ENCODE peak calls at places on chromosomes 6 and 20, in seven cellular contexts. Y is stomach, S is Panc1, R is retinal pigment epithelial cell, F is pancreas, O is upper lobe of right lung, U is osteoblast. E is an unnamed sample.
A peak's percentile ranks its signal among the peaks of the same experiment; 100 is the strongest.

GRCh38 chr20:62953167-62953838 is 794 bp downstream of the SLC17A9 start:
- DNase-seq in Y (no peak), S (no peak), R (no peak), F (no peak), O (no peak), U (peak; percentile 90), E (no peak)

GRCh38 chr6:108804976-108805375 is 43.2 kb upstream of the ARMC2 start:
- DNase-seq in Y (no peak), S (no peak), R (no peak), F (no peak), O (no peak), U (no peak), E (no peak)

GRCh38 chr6:69802995-69803394 is 6.2 kb upstream of the LMBRD1 start:
- DNase-seq in Y (no peak), S (no peak), R (no peak), F (no peak), O (no peak), U (no peak), E (no peak)

GRCh38 chr20:49659096-49659495 is 54.6 kb downstream of the B4GALT5 start:
- DNase-seq in Y (no peak), S (no peak), R (peak; percentile 35), F (no peak), O (no peak), U (no peak), E (no peak)

GRCh38 chr6:157649311-157650260 is 173.5 kb upstream of the SNX9 start:
- DNase-seq in Y (no peak), S (no peak), R (no peak), F (peak; percentile 81), O (peak; percentile 62), U (no peak), E (no peak)

GRCh38 chr6:90431521-90432407 is 135.1 kb upstream of the BACH2 start:
- DNase-seq in Y (no peak), S (no peak), R (no peak), F (no peak), O (no peak), U (no peak), E (no peak)

GRCh38 chr6:75143186-75143585 is 62.7 kb downstream of the COL12A1 start:
- DNase-seq in Y (no peak), S (no peak), R (no peak), F (no peak), O (no peak), U (peak; percentile 21), E (no peak)

GRCh38 chr6:134623391-134623790 is 305.5 kb upstream of the SGK1 start:
- DNase-seq in Y (no peak), S (no peak), R (no peak), F (no peak), O (no peak), U (no peak), E (no peak)

GRCh38 chr20:2135018-2135417 is 33.4 kb downstream of the STK35 start:
- DNase-seq in Y (no peak), S (no peak), R (no peak), F (no peak), O (no peak), U (no peak), E (no peak)

GRCh38 chr20:57435498-57436222 is 44.5 kb downstream of the RBM38 start:
- DNase-seq in Y (peak; percentile 82), S (no peak), R (no peak), F (peak; percentile 93), O (peak; percentile 85), U (peak; percentile 85), E (peak; percentile 41)

GRCh38 chr6:113953346-113953745 is 17.6 kb downstream of the HDAC2 start:
- DNase-seq in Y (no peak), S (no peak), R (no peak), F (no peak), O (no peak), U (no peak), E (no peak)

GRCh38 chr6:39823187-39823815 is 31.1 kb downstream of the DAAM2 start:
- DNase-seq in Y (no peak), S (no peak), R (no peak), F (no peak), O (no peak), U (peak; percentile 73), E (peak; percentile 11)

GRCh38 chr6:147506704-147507114 is 1.8 kb upstream of the SAMD5 start:
- DNase-seq in Y (peak; percentile 78), S (no peak), R (no peak), F (peak; percentile 81), O (peak; percentile 87), U (peak; percentile 96), E (peak; percentile 66)

GRCh38 chr20:56200456-56200855 is 48.1 kb upstream of the MC3R start:
- DNase-seq in Y (no peak), S (no peak), R (no peak), F (no peak), O (no peak), U (no peak), E (no peak)

GRCh38 chr6:53581161-53581560 is 36.3 kb upstream of the GCLC start:
- DNase-seq in Y (no peak), S (no peak), R (no peak), F (no peak), O (no peak), U (peak; percentile 93), E (no peak)

GRCh38 chr6:20159781-20160540 is 52.3 kb downstream of the MBOAT1 start:
- DNase-seq in Y (no peak), S (no peak), R (no peak), F (no peak), O (no peak), U (no peak), E (no peak)

GRCh38 chr6:27894839-27895762 is 17.1 kb downstream of the OR2B2 start:
- DNase-seq in Y (peak; percentile 49), S (peak; percentile 71), R (no peak), F (no peak), O (no peak), U (peak; percentile 86), E (peak; percentile 83)

GRCh38 chr6:138824482-138825134 is 28.7 kb downstream of the ECT2L start:
- DNase-seq in Y (no peak), S (no peak), R (no peak), F (no peak), O (no peak), U (no peak), E (no peak)

GRCh38 chr20:63232235-63233060 is 3.3 kb upstream of the BIRC7 start:
- DNase-seq in Y (no peak), S (peak; percentile 54), R (peak; percentile 83), F (peak; percentile 38), O (no peak), U (peak; percentile 99), E (no peak)

GRCh38 chr6:23175391-23175790 is 606.0 kb downstream of the HDGFL1 start:
- DNase-seq in Y (no peak), S (no peak), R (no peak), F (no peak), O (no peak), U (no peak), E (no peak)

GRCh38 chr6:108452725-108453195 is 108.0 kb upstream of the FOXO3 start:
- DNase-seq in Y (no peak), S (no peak), R (no peak), F (no peak), O (no peak), U (peak; percentile 57), E (no peak)

GRCh38 chr6:20877008-20877937 is 343.0 kb downstream of the CDKAL1 start:
- DNase-seq in Y (peak; percentile 61), S (peak; percentile 93), R (peak; percentile 94), F (peak; percentile 57), O (peak; percentile 64), U (peak; percentile 78), E (peak; percentile 30)

GRCh38 chr6:81969814-81970213 is 217.3 kb upstream of the TENT5A start:
- DNase-seq in Y (no peak), S (no peak), R (no peak), F (peak; percentile 34), O (no peak), U (no peak), E (no peak)

GRCh38 chr20:62444286-62444685 is 16.9 kb upstream of the RBBP8NL start:
- DNase-seq in Y (no peak), S (no peak), R (no peak), F (no peak), O (no peak), U (no peak), E (no peak)

GRCh38 chr6:28254340-28254618 is 2.2 kb upstream of the ZKSCAN4 start:
- DNase-seq in Y (no peak), S (no peak), R (no peak), F (no peak), O (no peak), U (no peak), E (no peak)

GRCh38 chr6:137799950-137800568 is 67.0 kb upstream of the TNFAIP3 start:
- DNase-seq in Y (no peak), S (no peak), R (no peak), F (no peak), O (no peak), U (peak; percentile 80), E (peak; percentile 76)

GRCh38 chr20:41003143-41003932 is 25.3 kb upstream of the TOP1 start:
- DNase-seq in Y (peak; percentile 74), S (peak; percentile 98), R (peak; percentile 93), F (no peak), O (peak; percentile 75), U (peak; percentile 91), E (peak; percentile 97)
- H3K4me3 ChIP-seq in Y (peak overlapping the region; percentile 17), S (no peak overlapping the region), R (peak overlapping the region; percentile 34), F (no peak overlapping the region), O (peak overlapping the region; percentile 24), U (peak overlapping the region; percentile 32), E (no peak overlapping the region)

GRCh38 chr6:102223942-102224341 is 830.4 kb downstream of the GRIK2 start:
- DNase-seq in Y (no peak), S (no peak), R (no peak), F (no peak), O (no peak), U (no peak), E (no peak)
- H3K4me3 ChIP-seq in Y (no peak overlapping the region), S (no peak overlapping the region), R (no peak overlapping the region), F (no peak overlapping the region), O (no peak overlapping the region), U (no peak overlapping the region), E (no peak overlapping the region)

GRCh38 chr6:26312096-26312463 is 52.9 kb upstream of the BTN3A2 start:
- DNase-seq in Y (no peak), S (no peak), R (no peak), F (no peak), O (no peak), U (no peak), E (no peak)

GRCh38 chr6:26312501-26313390 is 52.3 kb upstream of the BTN3A2 start:
- DNase-seq in Y (peak; percentile 78), S (no peak), R (no peak), F (peak; percentile 82), O (peak; percentile 76), U (peak; percentile 83), E (peak; percentile 75)

GRCh38 chr6:26311012-26311384 is 54.0 kb upstream of the BTN3A2 start:
- DNase-seq in Y (no peak), S (no peak), R (no peak), F (no peak), O (no peak), U (no peak), E (no peak)

GRCh38 chr6:26309731-26310142 is 55.3 kb upstream of the BTN3A2 start:
- DNase-seq in Y (no peak), S (no peak), R (no peak), F (no peak), O (no peak), U (no peak), E (no peak)

GRCh38 chr6:26311385-26312095 is 53.5 kb upstream of the BTN3A2 start:
- DNase-seq in Y (no peak), S (no peak), R (no peak), F (no peak), O (no peak), U (no peak), E (peak; percentile 83)
- H3K4me3 ChIP-seq in Y (peak overlapping the region; percentile 21), S (peak overlapping the region; percentile 56), R (peak overlapping the region; percentile 57), F (peak overlapping the region; percentile 44), O (peak overlapping the region; percentile 58), U (peak overlapping the region; percentile 75), E (no peak overlapping the region)

GRCh38 chr6:74087898-74088297 is 391.9 kb downstream of the CD109 start:
- DNase-seq in Y (no peak), S (no peak), R (no peak), F (no peak), O (no peak), U (no peak), E (no peak)
- H3K4me3 ChIP-seq in Y (no peak overlapping the region), S (no peak overlapping the region), R (no peak overlapping the region), F (no peak overlapping the region), O (no peak overlapping the region), U (no peak overlapping the region), E (no peak overlapping the region)

E was measured in small intestine.